ENCODE peak calls at places on chromosomes 1 and 21, in ten cellular contexts. O is A549, B is transverse colon, K is body of pancreas, E is stomach, T is endothelial cell of umbilical vein, H is tibial nerve, J is Peyer's patch, W is sigmoid colon, N is IMR-90. Y is an unnamed sample.

GRCh38 chr1:117606608-117607261 is 887 bp downstream of the TENT5C start:
- DNase-seq in O (no peak), B (peak; percentile 66), K (peak; percentile 51), E (peak; percentile 56), T (no peak), H (no peak), J (peak; percentile 77), W (peak; percentile 72), N (peak; percentile 51), Y (no peak)

GRCh38 chr1:231500666-231501065 is 27.8 kb upstream of the TSNAX start:
- DNase-seq in O (no peak), B (no peak), K (no peak), E (no peak), T (no peak), H (no peak), J (no peak), W (no peak), N (no peak), Y (no peak)

GRCh38 chr1:81660286-81660685 is 140.4 kb upstream of the ADGRL2 start:
- DNase-seq in O (no peak), B (no peak), K (no peak), E (no peak), T (no peak), H (no peak), J (no peak), W (no peak), N (peak; percentile 50), Y (no peak)

GRCh38 chr1:197343663-197344273 is 75.7 kb downstream of the CRB1 start:
- DNase-seq in O (no peak), B (no peak), K (peak; percentile 63), E (no peak), T (no peak), H (no peak), J (no peak), W (no peak), N (no peak), Y (peak; percentile 21)

GRCh38 chr21:38968887-38969543 is 163.3 kb downstream of the ETS2 start:
- DNase-seq in O (no peak), B (no peak), K (no peak), E (no peak), T (no peak), H (no peak), J (no peak), W (no peak), N (no peak), Y (no peak)

GRCh38 chr1:241105118-241105517 is 251.9 kb downstream of the RGS7 start:
- DNase-seq in O (no peak), B (no peak), K (no peak), E (no peak), T (no peak), H (no peak), J (no peak), W (no peak), N (no peak), Y (no peak)

GRCh38 chr1:3467096-3468036 is 12.9 kb downstream of the ARHGEF16 start:
- DNase-seq in O (no peak), B (peak; percentile 7), K (no peak), E (no peak), T (no peak), H (no peak), J (no peak), W (peak; percentile 56), N (no peak), Y (no peak)

GRCh38 chr1:187121661-187122060 is 292.9 kb downstream of the PLA2G4A start:
- DNase-seq in O (no peak), B (no peak), K (no peak), E (no peak), T (no peak), H (no peak), J (no peak), W (no peak), N (no peak), Y (no peak)

GRCh38 chr21:33266050-33266783 is at the start of gene IL10RB:
- DNase-seq in O (peak; percentile 64), B (peak; percentile 87), K (peak; percentile 78), E (peak; percentile 78), T (peak; percentile 72), H (peak; percentile 58), J (peak; percentile 91), W (peak; percentile 80), N (peak; percentile 39), Y (peak; percentile 81)

GRCh38 chr21:34875830-34876229 is 173.3 kb downstream of the RUNX1 start:
- DNase-seq in O (no peak), B (no peak), K (no peak), E (no peak), T (peak; percentile 37), H (no peak), J (no peak), W (no peak), N (peak; percentile 50), Y (no peak)

GRCh38 chr21:29258626-29259335 is 39.9 kb upstream of the BACH1 start:
- DNase-seq in O (no peak), B (no peak), K (no peak), E (no peak), T (peak; percentile 61), H (no peak), J (no peak), W (no peak), N (peak; percentile 89), Y (no peak)

GRCh38 chr1:223020770-223021169 is 122.3 kb downstream of the TLR5 start:
- DNase-seq in O (no peak), B (no peak), K (no peak), E (no peak), T (no peak), H (no peak), J (no peak), W (no peak), N (no peak), Y (no peak)

GRCh38 chr1:191757003-191757402 is 401.3 kb upstream of the RGS18 start:
- DNase-seq in O (no peak), B (no peak), K (no peak), E (no peak), T (no peak), H (no peak), J (no peak), W (no peak), N (peak; percentile 54), Y (no peak)

GRCh38 chr21:43983390-43983789 is 28.7 kb upstream of the TRAPPC10 start:
- DNase-seq in O (no peak), B (no peak), K (no peak), E (no peak), T (no peak), H (no peak), J (no peak), W (no peak), N (no peak), Y (no peak)
- TF ChIP-seq POLR2A in O (no peak), B (no peak), K (no peak), E (no peak), T (no peak), H (no peak), J (no peak), W (no peak), N (no peak), Y (no peak)

GRCh38 chr1:15788624-15789301 is 18.7 kb downstream of the UQCRHL start:
- DNase-seq in O (no peak), B (no peak), K (no peak), E (no peak), T (peak; percentile 53), H (no peak), J (no peak), W (no peak), N (peak; percentile 75), Y (no peak)
- H3K27ac ChIP-seq in O (peak overlapping the region; percentile 90), B (no peak overlapping the region), K (no peak overlapping the region), E (no peak overlapping the region), T (no peak overlapping the region), H (no peak overlapping the region), J (no peak overlapping the region), W (no peak overlapping the region), N (no peak overlapping the region), Y (no peak overlapping the region)

GRCh38 chr1:32806315-32806714 is 10.8 kb downstream of the YARS1 start:
- DNase-seq in O (no peak), B (no peak), K (no peak), E (no peak), T (no peak), H (no peak), J (no peak), W (no peak), N (no peak), Y (no peak)
- TF ChIP-seq POLR2A in O (no peak), B (no peak), K (no peak), E (no peak), T (no peak), H (no peak), J (no peak), W (no peak), N (no peak), Y (no peak)

GRCh38 chr1:9927259-9927658 is 15.9 kb downstream of the LZIC start:
- DNase-seq in O (no peak), B (no peak), K (no peak), E (no peak), T (no peak), H (no peak), J (no peak), W (no peak), N (no peak), Y (no peak)
- H3K27ac ChIP-seq in O (no peak overlapping the region), B (no peak overlapping the region), K (no peak overlapping the region), E (no peak overlapping the region), T (no peak overlapping the region), H (no peak overlapping the region), J (no peak overlapping the region), W (no peak overlapping the region), N (no peak overlapping the region), Y (no peak overlapping the region)

DNA sequence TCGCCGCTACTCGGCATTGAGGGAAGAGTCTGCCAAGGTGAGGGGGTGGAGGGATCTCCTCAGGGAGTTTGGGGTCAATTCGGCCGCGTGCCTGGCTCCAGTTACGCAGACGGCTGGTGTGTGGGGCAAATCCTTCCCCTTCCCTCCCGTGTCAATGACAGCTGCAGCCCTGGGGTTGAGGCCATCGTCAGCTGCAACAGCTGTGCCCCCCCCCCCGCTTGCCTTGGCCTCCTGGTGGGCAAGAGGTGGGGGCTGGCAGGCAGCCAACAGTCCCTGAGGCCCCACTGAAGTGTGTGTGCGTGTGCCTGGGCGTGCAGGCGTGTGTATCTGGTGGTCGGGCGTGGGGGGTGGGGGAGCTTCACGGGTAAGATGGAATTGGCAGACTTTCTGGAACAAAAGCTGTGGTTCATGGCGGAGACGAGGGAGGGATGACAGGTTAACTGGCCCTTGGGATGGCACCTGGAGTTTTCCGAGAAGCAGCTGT is 25.6 kb downstream of the PPFIA4 start:
- DNase-seq in O (no peak), B (no peak), K (no peak), E (no peak), T (no peak), H (no peak), J (no peak), W (no peak), N (no peak), Y (peak; percentile 60)
- TF ChIP-seq POLR2A in O (no peak), B (no peak), K (no peak), E (no peak), T (no peak), H (no peak), J (no peak), W (no peak), N (no peak), Y (no peak)